ENCODE peak calls at places on chromosomes 1 and 21, in ten cellular contexts. A is pons; N is stimulated activated CD8-positive, alpha-beta memory T cell treated with anti-CD3 and anti-CD28 coated beads, Interleukin-7, amount 100 ng/mL, for 1 hour; G is Panc1; M is RWPE1; K is T-helper 2 cell; F is M059J; R is HAP-1; Z is LoVo; X is endothelial cell. W is an unnamed sample.

GRCh38 chr1:163275222-163275621 is 46.5 kb upstream of the NUF2 start:
- DNase-seq in A (no peak), N (no peak), G (no peak), M (no peak), K (no peak), F (peak), R (no peak), Z (no peak), X (no peak), W (no peak)

GRCh38 chr1:192474080-192474683 is 101.4 kb upstream of the RGS1 start:
- DNase-seq in A (peak), N (no peak), G (no peak), M (peak), K (peak), F (peak), R (peak), Z (peak), X (peak), W (peak)

GRCh38 chr1:246165826-246166709 is 341.0 kb downstream of the SMYD3 start:
- DNase-seq in A (no peak), N (no peak), G (no peak), M (peak), K (no peak), F (no peak), R (no peak), Z (no peak), X (no peak), W (no peak)

GRCh38 chr1:209353097-209353496 is 230.4 kb upstream of the CAMK1G start:
- DNase-seq in A (no peak), N (no peak), G (no peak), M (no peak), K (no peak), F (no peak), R (no peak), Z (no peak), X (no peak), W (no peak)

GRCh38 chr21:33266784-33267135 is 593 bp downstream of the IL10RB start:
- DNase-seq in A (no peak), N (no peak), G (no peak), M (no peak), K (no peak), F (no peak), R (no peak), Z (no peak), X (no peak), W (no peak)

GRCh38 chr1:2347409-2347785 is 44.0 kb downstream of the MORN1 start:
- DNase-seq in A (no peak), N (no peak), G (no peak), M (no peak), K (no peak), F (no peak), R (no peak), Z (no peak), X (no peak), W (no peak)

GRCh38 chr1:225471453-225472301 is 43.8 kb upstream of the LBR start:
- DNase-seq in A (no peak), N (no peak), G (no peak), M (no peak), K (no peak), F (no peak), R (no peak), Z (no peak), X (no peak), W (no peak)

GRCh38 chr1:227944931-227945890 is 2.5 kb downstream of the WNT9A start:
- DNase-seq in A (no peak), N (no peak), G (no peak), M (no peak), K (no peak), F (no peak), R (no peak), Z (no peak), X (no peak), W (no peak)

GRCh38 chr1:32919811-32920733 is 18.9 kb upstream of the TMEM54 start:
- DNase-seq in A (no peak), N (no peak), G (no peak), M (no peak), K (no peak), F (peak), R (no peak), Z (no peak), X (no peak), W (no peak)

GRCh38 chr1:225911207-225912130 is 12.6 kb downstream of the PYCR2 start:
- DNase-seq in A (peak), N (peak), G (no peak), M (no peak), K (peak), F (no peak), R (no peak), Z (peak), X (peak), W (no peak)

GRCh38 chr1:28436211-28436769 is 66.8 kb downstream of the PHACTR4 start:
- DNase-seq in A (no peak), N (no peak), G (no peak), M (no peak), K (no peak), F (no peak), R (no peak), Z (no peak), X (no peak), W (no peak)

GRCh38 chr1:200409203-200409760 is 554 bp downstream of the ZNF281 start:
- DNase-seq in A (no peak), N (peak), G (no peak), M (no peak), K (peak), F (peak), R (no peak), Z (no peak), X (peak), W (peak)

GRCh38 chr1:89633745-89634625 is 1.1 kb downstream of the LRRC8C start:
- DNase-seq in A (no peak), N (no peak), G (no peak), M (peak), K (no peak), F (peak), R (peak), Z (no peak), X (peak), W (peak)

GRCh38 chr1:232950919-232951579 is 638 bp downstream of the NTPCR start:
- DNase-seq in A (no peak), N (no peak), G (no peak), M (peak), K (peak), F (peak), R (peak), Z (peak), X (peak), W (peak)

GRCh38 chr1:7576946-7577657 is 194.0 kb upstream of the VAMP3 start:
- DNase-seq in A (no peak), N (no peak), G (no peak), M (peak), K (no peak), F (no peak), R (no peak), Z (no peak), X (no peak), W (peak)

W was measured in HEK293T.